ENCODE peak calls at places on chromosomes 6 and 20, in four cellular contexts. One of them, this sample, is unnamed.

GRCh38 chr20:47795214-47795667 is 10.0 kb upstream of the SULF2 start:
- DNase-seq in CD4-positive, alpha-beta T cell: no peak
- DNase-seq in heart right ventricle: no peak
- DNase-seq in naive thymus-derived CD8-positive, alpha-beta T cell: no peak
- DNase-seq in this sample: no peak

GRCh38 chr6:25660512-25660911 is 8.5 kb downstream of the SCGN start:
- DNase-seq in CD4-positive, alpha-beta T cell: no peak
- DNase-seq in heart right ventricle: no peak
- DNase-seq in naive thymus-derived CD8-positive, alpha-beta T cell: no peak
- DNase-seq in this sample: no peak

GRCh38 chr6:14197118-14197517 is 79.5 kb downstream of the CD83 start:
- DNase-seq in CD4-positive, alpha-beta T cell: no peak
- DNase-seq in heart right ventricle: no peak
- DNase-seq in naive thymus-derived CD8-positive, alpha-beta T cell: no peak
- DNase-seq in this sample: no peak

GRCh38 chr6:14074723-14075503 is 42.7 kb upstream of the CD83 start:
- DNase-seq in CD4-positive, alpha-beta T cell: no peak
- DNase-seq in heart right ventricle: peak
- DNase-seq in naive thymus-derived CD8-positive, alpha-beta T cell: peak
- DNase-seq in this sample: no peak

GRCh38 chr6:170172406-170172805 is 118.5 kb downstream of the DLL1 start:
- DNase-seq in CD4-positive, alpha-beta T cell: no peak
- DNase-seq in heart right ventricle: no peak
- DNase-seq in naive thymus-derived CD8-positive, alpha-beta T cell: no peak
- DNase-seq in this sample: no peak

GRCh38 chr6:129686941-129687627 is 22.9 kb downstream of the ARHGAP18 start:
- DNase-seq in CD4-positive, alpha-beta T cell: peak
- DNase-seq in heart right ventricle: no peak
- DNase-seq in naive thymus-derived CD8-positive, alpha-beta T cell: no peak
- DNase-seq in this sample: no peak

GRCh38 chr6:129599467-129599866 is 110.5 kb downstream of the ARHGAP18 start:
- DNase-seq in CD4-positive, alpha-beta T cell: no peak
- DNase-seq in heart right ventricle: no peak
- DNase-seq in naive thymus-derived CD8-positive, alpha-beta T cell: no peak
- DNase-seq in this sample: no peak

GRCh38 chr6:111721677-111722219 is 116.1 kb upstream of the TRAF3IP2 start:
- DNase-seq in CD4-positive, alpha-beta T cell: peak
- DNase-seq in heart right ventricle: no peak
- DNase-seq in naive thymus-derived CD8-positive, alpha-beta T cell: peak
- DNase-seq in this sample: no peak

GRCh38 chr20:31274441-31274840 is 17.0 kb downstream of the DEFB115 start:
- DNase-seq in CD4-positive, alpha-beta T cell: no peak
- DNase-seq in heart right ventricle: no peak
- DNase-seq in naive thymus-derived CD8-positive, alpha-beta T cell: no peak
- DNase-seq in this sample: no peak

GRCh38 chr20:32628960-32629530 is 43.9 kb upstream of the NOL4L start:
- DNase-seq in CD4-positive, alpha-beta T cell: no peak
- DNase-seq in heart right ventricle: no peak
- DNase-seq in naive thymus-derived CD8-positive, alpha-beta T cell: no peak
- DNase-seq in this sample: no peak